ENCODE peak calls at places on chromosomes 2 and 18, in six cellular contexts. Y is HepG2, M is transverse colon, X is body of pancreas, V is upper lobe of left lung, A is IMR-90. E is an unnamed sample.

GRCh38 chr18:35239314-35239713 is 1.5 kb upstream of the ZNF397 start:
- DNase-seq in Y (no peak), M (no peak), X (no peak), V (no peak), A (no peak), E (no peak)

GRCh38 chr2:237723613-237724012 is 75.0 kb upstream of the RBM44 start:
- DNase-seq in Y (peak; percentile 74), M (peak; percentile 90), X (no peak), V (no peak), A (peak; percentile 57), E (no peak)

GRCh38 chr18:56505971-56506370 is 132.4 kb downstream of the TXNL1 start:
- DNase-seq in Y (no peak), M (no peak), X (no peak), V (no peak), A (peak; percentile 37), E (no peak)

GRCh38 chr2:128305555-128306080 is 13.1 kb downstream of the HS6ST1 start:
- DNase-seq in Y (no peak), M (no peak), X (no peak), V (no peak), A (peak; percentile 75), E (no peak)

GRCh38 chr18:11518788-11519685 is 90.4 kb upstream of the SLC35G4 start:
- DNase-seq in Y (peak; percentile 64), M (peak; percentile 11), X (peak; percentile 56), V (no peak), A (peak; percentile 55), E (peak; percentile 74)

GRCh38 chr2:7057865-7058400 is 140.7 kb downstream of the RNF144A start:
- DNase-seq in Y (no peak), M (no peak), X (no peak), V (no peak), A (no peak), E (no peak)

GRCh38 chr18:21704603-21705364 is at the start of gene ABHD3:
- DNase-seq in Y (peak; percentile 78), M (peak; percentile 97), X (peak; percentile 94), V (peak; percentile 98), A (peak; percentile 85), E (peak; percentile 93)

GRCh38 chr2:2906091-2906490 is 471.5 kb downstream of the EIPR1 start:
- DNase-seq in Y (no peak), M (no peak), X (no peak), V (no peak), A (no peak), E (no peak)

GRCh38 chr2:144458536-144458935 is 61.4 kb downstream of the ZEB2 start:
- DNase-seq in Y (no peak), M (no peak), X (no peak), V (no peak), A (no peak), E (no peak)

GRCh38 chr2:151977631-151978030 is 121.2 kb downstream of the CACNB4 start:
- DNase-seq in Y (no peak), M (no peak), X (no peak), V (no peak), A (no peak), E (no peak)

GRCh38 chr2:163319006-163319405 is 416.8 kb downstream of the FIGN start:
- DNase-seq in Y (no peak), M (no peak), X (no peak), V (no peak), A (peak; percentile 35), E (no peak)

GRCh38 chr18:73840319-73841065 is 307.1 kb downstream of the FBXO15 start:
- DNase-seq in Y (no peak), M (no peak), X (no peak), V (no peak), A (no peak), E (no peak)

GRCh38 chr18:5417342-5417741 is 121.8 kb upstream of the ZBTB14 start:
- DNase-seq in Y (no peak), M (no peak), X (peak; percentile 31), V (peak; percentile 61), A (peak; percentile 33), E (no peak)

GRCh38 chr18:28059861-28060260 is 117.1 kb downstream of the CDH2 start:
- DNase-seq in Y (no peak), M (no peak), X (no peak), V (no peak), A (no peak), E (no peak)

GRCh38 chr18:58793361-58793760 is 71.3 kb upstream of the ZNF532 start:
- DNase-seq in Y (no peak), M (no peak), X (no peak), V (no peak), A (peak; percentile 90), E (no peak)

GRCh38 chr2:231714639-231715498 is 6.5 kb downstream of the PTMA start:
- DNase-seq in Y (peak; percentile 84), M (peak; percentile 81), X (peak; percentile 81), V (peak; percentile 68), A (no peak), E (peak; percentile 87)

GRCh38 chr2:226423498-226423960 is 376.1 kb downstream of the IRS1 start:
- DNase-seq in Y (no peak), M (peak; percentile 8), X (no peak), V (peak; percentile 21), A (peak; percentile 51), E (no peak)

GRCh38 chr18:43661570-43661969 is 384.3 kb upstream of the SYT4 start:
- DNase-seq in Y (peak; percentile 1), M (no peak), X (peak; percentile 12), V (no peak), A (peak; percentile 83), E (peak; percentile 16)

GRCh38 chr2:64329848-64330247 is 124.1 kb upstream of the LGALSL start:
- DNase-seq in Y (no peak), M (peak; percentile 70), X (no peak), V (peak; percentile 42), A (peak; percentile 4), E (no peak)

GRCh38 chr2:8617590-8617989 is 64.3 kb upstream of the ID2 start:
- DNase-seq in Y (no peak), M (no peak), X (no peak), V (no peak), A (no peak), E (no peak)

GRCh38 chr2:157784169-157784822 is 91.8 kb downstream of the ACVR1 start:
- DNase-seq in Y (no peak), M (peak; percentile 77), X (peak; percentile 70), V (peak; percentile 65), A (peak; percentile 21), E (no peak)
- H3K4me3 ChIP-seq in Y (no peak overlapping the region), M (peak overlapping the region; percentile 13), X (no peak overlapping the region), V (no peak overlapping the region), A (no peak overlapping the region), E (no peak overlapping the region)

GRCh38 chr18:79679552-79680099 is at the start of gene CTDP1:
- DNase-seq in Y (peak; percentile 80), M (peak; percentile 91), X (peak; percentile 94), V (peak; percentile 90), A (peak; percentile 91), E (peak; percentile 93)

GRCh38 chr18:79677840-79678239 is 1.8 kb upstream of the CTDP1 start:
- DNase-seq in Y (no peak), M (no peak), X (no peak), V (no peak), A (no peak), E (no peak)

GRCh38 chr18:79677221-79677620 is 2.4 kb upstream of the CTDP1 start:
- DNase-seq in Y (no peak), M (no peak), X (no peak), V (no peak), A (no peak), E (no peak)

GRCh38 chr18:79680100-79680879 is 687 bp downstream of the CTDP1 start:
- DNase-seq in Y (peak; percentile 41), M (peak; percentile 61), X (peak; percentile 44), V (peak; percentile 48), A (peak; percentile 52), E (peak; percentile 60)

DNA sequence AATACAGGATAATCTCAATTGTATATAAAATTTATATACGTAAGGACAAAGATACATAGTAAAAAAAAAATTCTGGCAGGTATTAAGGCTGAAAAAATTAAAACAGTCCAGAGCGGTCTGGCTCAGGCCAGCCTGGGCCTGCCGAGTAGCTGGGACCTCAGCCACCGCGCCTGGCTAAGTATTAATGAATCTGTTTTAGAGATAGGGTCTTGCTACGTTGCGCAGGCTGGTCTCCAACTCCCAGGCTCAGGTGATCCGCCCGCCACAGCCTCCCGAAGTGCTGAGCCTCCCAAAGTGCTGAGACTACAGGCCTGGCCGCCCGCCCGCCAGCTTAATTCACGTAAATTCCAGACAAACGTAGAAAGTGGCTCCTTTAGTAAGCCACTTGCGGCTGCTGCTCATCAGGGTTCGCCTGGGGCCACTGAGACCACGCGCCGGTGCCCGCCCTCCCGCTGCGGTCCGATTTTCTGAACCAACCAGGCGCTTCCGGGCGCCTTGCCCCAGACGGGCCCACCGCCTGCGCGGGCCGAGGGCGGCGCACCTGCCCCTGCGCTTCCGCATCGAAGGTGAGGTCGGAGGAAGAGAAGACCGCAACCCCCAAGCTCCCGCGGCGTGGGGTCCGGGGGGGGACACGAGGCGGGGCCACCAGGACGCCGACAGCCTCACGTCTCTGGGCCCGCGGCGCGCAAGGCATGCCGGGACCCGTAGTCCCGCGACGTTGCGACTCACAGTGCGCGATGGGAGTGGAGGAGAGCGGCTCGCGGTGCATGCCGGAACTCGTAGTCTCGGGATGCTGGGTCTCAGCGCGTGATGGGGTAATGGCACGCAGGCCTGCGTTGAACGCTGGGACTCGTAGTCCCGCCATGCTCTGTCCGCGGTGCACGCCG is 695 bp upstream of the CTDP1 start:
- DNase-seq in Y (peak; percentile 97), M (peak; percentile 99), X (peak; percentile 99), V (peak; percentile 100), A (peak; percentile 99), E (peak; percentile 100)
- TF ChIP-seq POLR2A in Y (peak; percentile 58), M (peak; percentile 56), X (peak; percentile 84), V (peak; percentile 67), A (peak; percentile 71), E (no peak)

DNA sequence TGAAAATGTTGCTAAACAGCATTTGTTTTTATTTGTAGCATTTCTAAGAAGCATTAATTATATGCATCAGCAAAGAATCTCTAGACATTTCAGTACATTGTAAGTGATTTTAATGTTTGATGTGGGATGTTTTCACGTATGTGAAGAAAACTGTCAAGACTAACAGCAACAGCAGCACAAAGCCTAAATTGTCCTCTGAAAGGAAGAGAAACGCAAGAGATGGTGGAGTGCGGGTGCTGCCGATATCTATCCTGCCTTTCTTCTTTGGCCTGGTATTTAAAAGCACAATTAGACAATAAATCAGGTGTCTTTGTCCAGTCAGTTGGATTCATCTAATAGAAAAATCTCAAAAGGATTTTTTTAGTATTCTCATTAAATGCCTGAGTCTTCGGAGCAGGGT is 3.1 kb downstream of the TWIST2 start:
- DNase-seq in Y (no peak), M (no peak), X (no peak), V (no peak), A (no peak), E (no peak)
- H3K4me3 ChIP-seq in Y (no peak overlapping the region), M (no peak overlapping the region), X (no peak overlapping the region), V (no peak overlapping the region), A (no peak overlapping the region), E (no peak overlapping the region)

GRCh38 chr2:126657146-126657635 is 1.2 kb downstream of the GYPC start:
- DNase-seq in Y (no peak), M (peak; percentile 76), X (no peak), V (peak; percentile 77), A (peak; percentile 98), E (peak; percentile 44)

GRCh38 chr2:126658316-126658909 is 2.5 kb downstream of the GYPC start:
- DNase-seq in Y (no peak), M (no peak), X (no peak), V (no peak), A (no peak), E (no peak)

GRCh38 chr2:126656311-126657145 is 570 bp downstream of the GYPC start:
- DNase-seq in Y (no peak), M (peak; percentile 35), X (no peak), V (no peak), A (peak; percentile 31), E (peak; percentile 20)

GRCh38 chr2:126658910-126659613 is 3.1 kb downstream of the GYPC start:
- DNase-seq in Y (no peak), M (peak; percentile 68), X (peak; percentile 23), V (peak; percentile 85), A (peak; percentile 73), E (peak; percentile 41)

GRCh38 chr2:126657636-126658315 is 1.8 kb downstream of the GYPC start:
- DNase-seq in Y (no peak), M (peak; percentile 77), X (peak; percentile 52), V (peak; percentile 86), A (peak; percentile 99), E (peak; percentile 59)
- TF ChIP-seq POLR2A in Y (no peak), M (peak; percentile 32), X (no peak), V (peak; percentile 64), A (no peak), E (no peak)

E was measured in testis.